ENCODE peak calls at places on chromosomes 12 and 14, in nine cellular contexts. A is CD8-positive, alpha-beta T cell; N is kidney epithelial cell; Q is ACHN; Z is Peyer's patch; C is BJ; O is EL; K is fibroblast of lung; X is fibroblast of gingiva. U is an unnamed sample.
A peak's percentile ranks its signal among the peaks of the same experiment; 100 is the strongest.

GRCh38 chr14:99476864-99477263 is 3.8 kb downstream of the SETD3 start:
- DNase-seq in Z (no peak), X (peak; percentile 11), C (no peak), A (no peak), N (no peak), K (no peak), O (peak; percentile 26), Q (peak; percentile 52), U (no peak)

GRCh38 chr12:66066929-66067281 is 63.6 kb downstream of the LLPH start:
- DNase-seq in O (no peak), C (no peak), X (no peak), Z (no peak), Q (no peak), A (no peak), N (no peak), K (no peak), U (no peak)

GRCh38 chr14:99360774-99361595 is 89.0 kb upstream of the BCL11B start:
- DNase-seq in A (no peak), X (no peak), Q (no peak), O (no peak), Z (no peak), K (no peak), N (no peak), C (no peak), U (no peak)

GRCh38 chr14:37328673-37329072 is 130.9 kb downstream of the MIPOL1 start:
- DNase-seq in O (no peak), A (no peak), N (no peak), Q (no peak), K (no peak), C (no peak), Z (no peak), X (no peak), U (no peak)

GRCh38 chr12:123062682-123063426 is 82.4 kb downstream of the ARL6IP4 start:
- DNase-seq in N (no peak), X (peak; percentile 70), K (peak; percentile 76), Q (peak; percentile 68), A (no peak), C (no peak), O (peak; percentile 89), Z (peak; percentile 76), U (no peak)

GRCh38 chr14:95597784-95598204 is 62.9 kb downstream of the GLRX5 start:
- DNase-seq in K (peak; percentile 9), O (peak; percentile 36), N (peak; percentile 63), Z (no peak), Q (peak; percentile 22), C (no peak), X (no peak), A (no peak), U (peak; percentile 69)

GRCh38 chr14:75369506-75369905 is 58.3 kb upstream of the JDP2 start:
- DNase-seq in O (no peak), Z (no peak), A (no peak), Q (no peak), X (no peak), N (no peak), K (no peak), C (no peak), U (no peak)

GRCh38 chr14:38947343-38947742 is 155.7 kb downstream of the SEC23A start:
- DNase-seq in C (no peak), O (no peak), Z (no peak), A (no peak), Q (no peak), N (no peak), K (no peak), X (no peak), U (no peak)

GRCh38 chr14:93944348-93945069 is 17.4 kb downstream of the FAM181A start:
- DNase-seq in O (no peak), A (no peak), K (no peak), Q (no peak), N (no peak), C (no peak), Z (no peak), X (no peak), U (peak; percentile 70)

GRCh38 chr12:50985322-50985721 is 33.0 kb downstream of the HIGD1C start:
- DNase-seq in N (no peak), K (peak; percentile 66), Q (no peak), O (peak; percentile 55), Z (no peak), X (peak; percentile 93), A (no peak), C (peak; percentile 33), U (no peak)

GRCh38 chr14:75144944-75145343 is 18.1 kb upstream of the NEK9 start:
- DNase-seq in C (no peak), N (no peak), K (no peak), Q (no peak), O (no peak), X (no peak), A (no peak), Z (no peak), U (no peak)

GRCh38 chr14:24080888-24081738 is 9.8 kb downstream of the CPNE6 start:
- DNase-seq in N (no peak), O (peak; percentile 34), K (no peak), Z (peak; percentile 90), A (peak; percentile 66), Q (peak; percentile 11), C (no peak), X (no peak), U (peak; percentile 82)

GRCh38 chr12:77888611-77889010 is 57.9 kb downstream of the NAV3 start:
- DNase-seq in N (peak; percentile 74), A (no peak), Q (peak; percentile 10), X (peak; percentile 2), Z (no peak), K (peak; percentile 52), C (no peak), O (peak; percentile 52), U (no peak)

GRCh38 chr14:49512147-49512551 is 74.0 kb downstream of the RPS29 start:
- DNase-seq in O (peak; percentile 74), A (no peak), N (peak; percentile 71), K (peak; percentile 37), C (peak; percentile 65), Z (no peak), Q (no peak), X (no peak), U (no peak)

GRCh38 chr12:42698213-42698612 is 108.7 kb upstream of the PRICKLE1 start:
- DNase-seq in Z (no peak), O (peak; percentile 22), X (peak; percentile 95), Q (no peak), A (no peak), K (peak; percentile 82), C (peak; percentile 38), N (peak; percentile 2), U (no peak)

GRCh38 chr12:56521590-56522371 is at the start of gene RBMS2:
- DNase-seq in N (peak; percentile 77), A (peak; percentile 6), K (peak; percentile 96), X (peak; percentile 94), Z (peak; percentile 53), O (peak; percentile 94), Q (peak; percentile 97), C (peak; percentile 77), U (peak; percentile 30)

GRCh38 chr12:53563452-53563851 is 56.2 kb upstream of the NPFF start:
- DNase-seq in N (no peak), C (no peak), O (no peak), X (no peak), A (no peak), Z (no peak), Q (no peak), K (no peak), U (no peak)

GRCh38 chr12:126926023-126926600 is 1340.9 kb upstream of the TMEM132C start:
- DNase-seq in C (no peak), O (no peak), X (no peak), N (no peak), Z (no peak), K (no peak), A (no peak), Q (peak; percentile 11), U (no peak)

GRCh38 chr12:69309461-69309860 is 38.7 kb upstream of the LYZ start:
- DNase-seq in X (no peak), N (no peak), A (no peak), O (no peak), Z (no peak), C (no peak), K (no peak), Q (no peak), U (no peak)

GRCh38 chr14:23028800-23029199 is 5.9 kb downstream of the PSMB5 start:
- DNase-seq in C (no peak), Q (no peak), Z (no peak), K (no peak), A (no peak), N (no peak), X (no peak), O (no peak), U (no peak)

GRCh38 chr14:105322791-105323556 is 8.4 kb downstream of the PACS2 start:
- DNase-seq in O (no peak), N (no peak), A (no peak), K (no peak), Z (no peak), Q (no peak), X (no peak), C (no peak), U (no peak)

GRCh38 chr12:110345176-110345651 is 58.3 kb downstream of the ANAPC7 start:
- DNase-seq in Z (no peak), K (no peak), C (no peak), X (no peak), Q (no peak), O (no peak), A (no peak), N (peak; percentile 28), U (no peak)

GRCh38 chr12:65590318-65590717 is 234.0 kb upstream of the HMGA2 start:
- DNase-seq in A (no peak), O (no peak), Q (no peak), X (no peak), N (no peak), C (no peak), Z (no peak), K (no peak), U (peak; percentile 94)

GRCh38 chr12:124588689-124589318 is 21.4 kb upstream of the NCOR2 start:
- DNase-seq in N (no peak), O (peak; percentile 60), X (peak; percentile 56), Q (no peak), A (no peak), K (peak; percentile 72), C (no peak), Z (no peak), U (no peak)

GRCh38 chr14:66652736-66653135 is 144.8 kb downstream of the GPHN start:
- DNase-seq in A (no peak), Q (no peak), O (no peak), K (no peak), N (no peak), C (no peak), Z (no peak), X (no peak), U (no peak)

GRCh38 chr12:44616385-44616784 is 259.7 kb downstream of the NELL2 start:
- DNase-seq in O (no peak), X (no peak), A (no peak), Z (no peak), K (peak; percentile 30), N (no peak), C (no peak), Q (no peak), U (no peak)

GRCh38 chr12:104653730-104654328 is 197.1 kb downstream of the CHST11 start:
- DNase-seq in C (no peak), X (no peak), N (no peak), Z (no peak), K (no peak), O (peak; percentile 21), A (no peak), Q (peak; percentile 35), U (no peak)

GRCh38 chr14:39264558-39264957 is 30.8 kb downstream of the MIA2 start:
- DNase-seq in X (no peak), Q (no peak), K (no peak), C (no peak), O (no peak), A (no peak), Z (no peak), N (no peak), U (no peak)

GRCh38 chr12:66896797-66897196 is 217.9 kb upstream of the GRIP1 start:
- DNase-seq in K (no peak), C (no peak), N (no peak), A (no peak), Q (no peak), Z (no peak), X (no peak), O (no peak), U (no peak)

GRCh38 chr12:805022-805632 is 52.7 kb downstream of the WNK1 start:
- DNase-seq in C (no peak), X (no peak), A (no peak), K (no peak), N (no peak), Z (no peak), Q (no peak), O (no peak), U (no peak)

GRCh38 chr12:89827592-89827991 is 119.0 kb upstream of the ATP2B1 start:
- DNase-seq in X (no peak), C (no peak), N (no peak), O (no peak), Z (no peak), K (no peak), Q (no peak), A (no peak), U (no peak)